ENCODE peak calls at places on chromosomes 6 and 20, in seven cellular contexts. One of them, this sample, is unnamed.

GRCh38 chr20:24968278-24968677 is 19.2 kb downstream of the CST7 start:
- DNase-seq in A549: no peak
- DNase-seq in left lung: no peak
- DNase-seq in PC-9: no peak
- DNase-seq in bronchial epithelial cell: no peak
- DNase-seq in pancreas: no peak
- DNase-seq in epithelial cell of esophagus: no peak
- DNase-seq in this sample: no peak

GRCh38 chr6:96682017-96682416 is 119.1 kb downstream of the FHL5 start:
- DNase-seq in PC-9: no peak
- DNase-seq in bronchial epithelial cell: no peak
- DNase-seq in epithelial cell of esophagus: no peak
- DNase-seq in A549: no peak
- DNase-seq in left lung: no peak
- DNase-seq in pancreas: no peak
- DNase-seq in this sample: no peak

GRCh38 chr6:167781066-167781767 is 45.5 kb upstream of the AFDN start:
- DNase-seq in PC-9: no peak
- DNase-seq in bronchial epithelial cell: peak; percentile 26
- DNase-seq in pancreas: no peak
- DNase-seq in left lung: no peak
- DNase-seq in epithelial cell of esophagus: peak; percentile 31
- DNase-seq in A549: no peak
- DNase-seq in this sample: no peak

GRCh38 chr20:40604416-40604815 is 84.6 kb downstream of the MAFB start:
- DNase-seq in pancreas: no peak
- DNase-seq in left lung: peak; percentile 64
- DNase-seq in PC-9: no peak
- DNase-seq in epithelial cell of esophagus: peak; percentile 48
- DNase-seq in A549: no peak
- DNase-seq in bronchial epithelial cell: no peak
- DNase-seq in this sample: no peak

GRCh38 chr20:10793741-10794140 is 119.9 kb upstream of the JAG1 start:
- DNase-seq in pancreas: no peak
- DNase-seq in epithelial cell of esophagus: no peak
- DNase-seq in bronchial epithelial cell: no peak
- DNase-seq in PC-9: no peak
- DNase-seq in A549: no peak
- DNase-seq in left lung: peak; percentile 74
- DNase-seq in this sample: no peak

GRCh38 chr6:166633732-166634535 is 6.9 kb upstream of the RPS6KA2 start:
- DNase-seq in epithelial cell of esophagus: no peak
- DNase-seq in bronchial epithelial cell: no peak
- DNase-seq in A549: no peak
- DNase-seq in pancreas: peak; percentile 7
- DNase-seq in PC-9: no peak
- DNase-seq in left lung: no peak
- DNase-seq in this sample: no peak

GRCh38 chr6:45568626-45569025 is 190.9 kb upstream of the SUPT3H start:
- DNase-seq in epithelial cell of esophagus: no peak
- DNase-seq in PC-9: no peak
- DNase-seq in pancreas: no peak
- DNase-seq in bronchial epithelial cell: no peak
- DNase-seq in A549: no peak
- DNase-seq in left lung: no peak
- DNase-seq in this sample: no peak

GRCh38 chr6:140879861-140880260 is 1252.9 kb upstream of the GJE1 start:
- DNase-seq in PC-9: no peak
- DNase-seq in pancreas: no peak
- DNase-seq in left lung: no peak
- DNase-seq in A549: no peak
- DNase-seq in bronchial epithelial cell: peak; percentile 87
- DNase-seq in epithelial cell of esophagus: peak; percentile 75
- DNase-seq in this sample: no peak

GRCh38 chr20:49281913-49282467 is 4.1 kb upstream of the ZNFX1 start:
- DNase-seq in left lung: no peak
- DNase-seq in bronchial epithelial cell: no peak
- DNase-seq in A549: no peak
- DNase-seq in PC-9: no peak
- DNase-seq in epithelial cell of esophagus: no peak
- DNase-seq in pancreas: no peak
- DNase-seq in this sample: no peak

GRCh38 chr6:30260036-30260504 is 46.9 kb upstream of the TRIM26 start:
- DNase-seq in epithelial cell of esophagus: peak; percentile 5
- DNase-seq in pancreas: peak; percentile 13
- DNase-seq in PC-9: no peak
- DNase-seq in A549: no peak
- DNase-seq in bronchial epithelial cell: no peak
- DNase-seq in left lung: peak; percentile 78
- DNase-seq in this sample: no peak

GRCh38 chr6:36724514-36725385 is 27.1 kb downstream of the RAB44 start:
- DNase-seq in bronchial epithelial cell: peak; percentile 68
- DNase-seq in left lung: no peak
- DNase-seq in pancreas: peak; percentile 88
- DNase-seq in epithelial cell of esophagus: peak; percentile 84
- DNase-seq in A549: peak; percentile 72
- DNase-seq in PC-9: peak; percentile 67
- DNase-seq in this sample: no peak

GRCh38 chr6:136088693-136089092 is 161.4 kb downstream of the MTFR2 start:
- DNase-seq in PC-9: no peak
- DNase-seq in A549: no peak
- DNase-seq in bronchial epithelial cell: no peak
- DNase-seq in pancreas: no peak
- DNase-seq in epithelial cell of esophagus: no peak
- DNase-seq in left lung: no peak
- DNase-seq in this sample: no peak

GRCh38 chr20:2578430-2579192 is 42.2 kb downstream of the TMC2 start:
- DNase-seq in bronchial epithelial cell: no peak
- DNase-seq in epithelial cell of esophagus: no peak
- DNase-seq in left lung: no peak
- DNase-seq in A549: no peak
- DNase-seq in PC-9: no peak
- DNase-seq in pancreas: no peak
- DNase-seq in this sample: no peak

GRCh38 chr6:144286503-144287393 is 1.6 kb downstream of the UTRN start:
- DNase-seq in left lung: peak; percentile 89
- DNase-seq in bronchial epithelial cell: peak; percentile 80
- DNase-seq in PC-9: peak; percentile 80
- DNase-seq in A549: peak; percentile 63
- DNase-seq in epithelial cell of esophagus: peak; percentile 74
- DNase-seq in pancreas: peak; percentile 92
- DNase-seq in this sample: peak; percentile 59

GRCh38 chr6:82246802-82247633 is 526 bp downstream of the IBTK start:
- DNase-seq in PC-9: peak; percentile 67
- DNase-seq in epithelial cell of esophagus: peak; percentile 45
- DNase-seq in pancreas: peak; percentile 56
- DNase-seq in left lung: peak; percentile 88
- DNase-seq in A549: peak; percentile 40
- DNase-seq in bronchial epithelial cell: peak; percentile 22
- DNase-seq in this sample: no peak

GRCh38 chr20:47688385-47689381 is 96.6 kb downstream of the SULF2 start:
- DNase-seq in A549: no peak
- DNase-seq in left lung: peak; percentile 54
- DNase-seq in epithelial cell of esophagus: no peak
- DNase-seq in bronchial epithelial cell: no peak
- DNase-seq in pancreas: no peak
- DNase-seq in PC-9: no peak
- DNase-seq in this sample: no peak

GRCh38 chr6:42482126-42482525 is 30.4 kb upstream of the TRERF1 start:
- DNase-seq in left lung: no peak
- DNase-seq in bronchial epithelial cell: no peak
- DNase-seq in PC-9: no peak
- DNase-seq in A549: no peak
- DNase-seq in epithelial cell of esophagus: no peak
- DNase-seq in pancreas: no peak
- DNase-seq in this sample: no peak

DNA sequence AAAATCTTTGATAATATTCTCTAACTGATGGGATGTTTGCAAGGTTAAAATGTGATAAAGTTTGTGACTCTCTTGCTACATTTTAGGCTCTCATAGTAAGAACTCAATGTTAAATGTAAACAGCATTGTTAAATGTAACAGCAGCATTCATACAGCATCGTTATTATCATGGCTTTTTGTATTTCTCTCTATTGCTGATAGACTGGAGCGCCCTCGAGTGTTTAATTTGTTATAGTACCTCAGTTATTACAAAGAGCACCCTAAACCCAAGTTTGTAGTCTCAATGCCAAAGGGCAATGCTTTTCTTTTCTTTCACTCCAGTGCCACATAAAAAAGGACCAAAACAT is 14.9 kb upstream of the TTPAL start:
- DNase-seq in epithelial cell of esophagus: peak; percentile 58
- DNase-seq in pancreas: no peak
- DNase-seq in left lung: no peak
- DNase-seq in bronchial epithelial cell: peak; percentile 43
- DNase-seq in A549: peak; percentile 49
- DNase-seq in PC-9: peak; percentile 23
- DNase-seq in this sample: no peak
- H3K4me3 ChIP-seq in epithelial cell of esophagus: no peak overlapping the region
- H3K4me3 ChIP-seq in pancreas: no peak overlapping the region
- H3K4me3 ChIP-seq in left lung: no peak overlapping the region
- H3K4me3 ChIP-seq in bronchial epithelial cell: no peak overlapping the region
- H3K4me3 ChIP-seq in A549: no peak overlapping the region
- H3K4me3 ChIP-seq in PC-9: no peak overlapping the region
- H3K4me3 ChIP-seq in this sample: no peak overlapping the region

GRCh38 chr6:32565511-32565910 is 24.1 kb downstream of the HLA-DRB1 start:
- DNase-seq in bronchial epithelial cell: no peak
- DNase-seq in PC-9: no peak
- DNase-seq in left lung: no peak
- DNase-seq in pancreas: no peak
- DNase-seq in epithelial cell of esophagus: no peak
- DNase-seq in A549: no peak
- DNase-seq in this sample: no peak

GRCh38 chr6:32566957-32567356 is 22.7 kb downstream of the HLA-DRB1 start:
- DNase-seq in A549: no peak
- DNase-seq in bronchial epithelial cell: no peak
- DNase-seq in left lung: no peak
- DNase-seq in PC-9: no peak
- DNase-seq in pancreas: no peak
- DNase-seq in epithelial cell of esophagus: no peak
- DNase-seq in this sample: no peak

GRCh38 chr6:32562931-32563330 is 26.7 kb downstream of the HLA-DRB1 start:
- DNase-seq in epithelial cell of esophagus: no peak
- DNase-seq in left lung: no peak
- DNase-seq in bronchial epithelial cell: no peak
- DNase-seq in pancreas: no peak
- DNase-seq in PC-9: no peak
- DNase-seq in A549: no peak
- DNase-seq in this sample: no peak

GRCh38 chr6:32570363-32570905 is 19.2 kb downstream of the HLA-DRB1 start:
- DNase-seq in pancreas: no peak
- DNase-seq in left lung: no peak
- DNase-seq in bronchial epithelial cell: no peak
- DNase-seq in A549: no peak
- DNase-seq in epithelial cell of esophagus: no peak
- DNase-seq in PC-9: no peak
- DNase-seq in this sample: no peak

DNA sequence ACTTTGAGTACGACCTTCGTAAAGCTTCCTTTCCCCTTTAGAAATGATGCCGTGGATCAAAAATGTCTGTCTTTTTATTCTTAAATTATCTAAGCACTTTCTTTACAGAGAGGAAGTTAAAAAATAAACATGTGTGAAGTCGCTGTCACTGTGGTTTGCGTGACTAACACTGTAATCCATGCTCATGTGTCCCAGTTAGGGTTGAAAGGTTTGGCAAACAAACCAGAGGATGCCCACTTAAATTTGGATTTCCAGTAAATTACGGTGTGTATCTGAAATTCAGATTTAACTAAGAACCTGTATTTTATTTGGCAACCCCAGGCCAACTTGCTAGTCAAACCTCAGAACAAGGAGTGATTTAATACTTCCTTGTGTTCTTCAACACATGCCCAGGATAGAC is 21.1 kb downstream of the HLA-DRB1 start:
- DNase-seq in pancreas: no peak
- DNase-seq in left lung: no peak
- DNase-seq in bronchial epithelial cell: no peak
- DNase-seq in PC-9: no peak
- DNase-seq in epithelial cell of esophagus: no peak
- DNase-seq in A549: no peak
- DNase-seq in this sample: no peak
- H3K4me3 ChIP-seq in pancreas: no peak overlapping the region
- H3K4me3 ChIP-seq in left lung: no peak overlapping the region
- H3K4me3 ChIP-seq in bronchial epithelial cell: no peak overlapping the region
- H3K4me3 ChIP-seq in PC-9: no peak overlapping the region
- H3K4me3 ChIP-seq in epithelial cell of esophagus: no peak overlapping the region
- H3K4me3 ChIP-seq in A549: no peak overlapping the region
- H3K4me3 ChIP-seq in this sample: no peak overlapping the region

DNA sequence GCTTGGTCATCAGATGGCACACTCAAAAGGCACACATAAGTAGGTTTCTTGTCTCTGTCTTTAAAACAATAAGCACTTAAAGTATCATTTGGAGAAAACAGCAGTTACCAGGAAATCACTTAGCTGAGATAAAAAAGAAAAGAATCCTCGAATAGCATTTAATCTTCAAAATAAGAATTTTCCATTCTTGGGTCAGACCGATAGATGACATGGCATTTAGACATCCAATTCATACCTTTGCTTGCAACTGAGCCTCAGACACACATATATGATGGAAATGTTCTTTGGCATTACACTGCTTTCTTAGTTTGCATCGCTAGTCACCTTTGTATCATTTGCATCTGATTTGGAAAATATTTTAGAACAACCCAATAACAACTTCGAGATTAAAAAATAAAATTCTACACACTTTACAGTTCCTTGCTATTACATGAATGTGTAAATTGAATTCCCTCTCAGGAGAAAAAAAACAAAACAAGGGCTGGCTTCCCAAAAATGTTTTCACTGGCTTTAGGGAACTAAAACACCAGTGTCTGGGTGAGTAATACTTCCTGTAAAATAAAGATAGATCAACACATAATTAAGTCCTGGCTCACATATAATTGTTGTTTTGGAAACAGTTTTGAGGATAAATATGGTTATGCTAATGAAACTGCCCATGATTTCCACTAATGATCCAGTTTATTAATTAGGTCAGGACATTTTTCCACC is 1.3 kb upstream of the RNF217 start:
- DNase-seq in pancreas: no peak
- DNase-seq in left lung: no peak
- DNase-seq in bronchial epithelial cell: peak; percentile 45
- DNase-seq in PC-9: no peak
- DNase-seq in epithelial cell of esophagus: peak; percentile 23
- DNase-seq in A549: no peak
- DNase-seq in this sample: no peak
- H3K4me3 ChIP-seq in pancreas: peak overlapping the region; percentile 58
- H3K4me3 ChIP-seq in left lung: peak overlapping the region; percentile 87
- H3K4me3 ChIP-seq in bronchial epithelial cell: peak overlapping the region; percentile 65
- H3K4me3 ChIP-seq in PC-9: peak overlapping the region; percentile 79
- H3K4me3 ChIP-seq in epithelial cell of esophagus: peak overlapping the region; percentile 80
- H3K4me3 ChIP-seq in A549: peak overlapping the region; percentile 82
- H3K4me3 ChIP-seq in this sample: peak overlapping the region; percentile 86

GRCh38 chr20:61951695-61952533 is 113.8 kb downstream of the TAF4 start:
- DNase-seq in epithelial cell of esophagus: no peak
- DNase-seq in PC-9: no peak
- DNase-seq in pancreas: no peak
- DNase-seq in A549: no peak
- DNase-seq in bronchial epithelial cell: no peak
- DNase-seq in left lung: peak; percentile 70
- DNase-seq in this sample: no peak
- H3K4me3 ChIP-seq in epithelial cell of esophagus: no peak overlapping the region
- H3K4me3 ChIP-seq in PC-9: no peak overlapping the region
- H3K4me3 ChIP-seq in pancreas: no peak overlapping the region
- H3K4me3 ChIP-seq in A549: no peak overlapping the region
- H3K4me3 ChIP-seq in bronchial epithelial cell: no peak overlapping the region
- H3K4me3 ChIP-seq in left lung: no peak overlapping the region
- H3K4me3 ChIP-seq in this sample: no peak overlapping the region